ENCODE peak calls at places on chromosomes 16 and 17, in eight cellular contexts. One of them, this sample, is unnamed.
A peak's percentile ranks its signal among the peaks of the same experiment; 100 is the strongest.

GRCh38 chr17:49592263-49592662 is 16.6 kb downstream of the NXPH3 start:
- DNase-seq in RPMI7951: no peak
- DNase-seq in NCI-H1417: no peak
- DNase-seq in left cardiac atrium: no peak
- DNase-seq in Calu3: no peak
- DNase-seq in endothelial cell: no peak
- DNase-seq in midbrain: no peak
- DNase-seq in cardiac muscle cell: peak; percentile 41
- DNase-seq in this sample: no peak

GRCh38 chr16:3774156-3774767 is 56.9 kb upstream of the TRAP1 start:
- DNase-seq in RPMI7951: no peak
- DNase-seq in NCI-H1417: no peak
- DNase-seq in left cardiac atrium: peak; percentile 72
- DNase-seq in Calu3: no peak
- DNase-seq in endothelial cell: no peak
- DNase-seq in midbrain: no peak
- DNase-seq in cardiac muscle cell: no peak
- DNase-seq in this sample: no peak

GRCh38 chr17:59558953-59559352 is 6.5 kb upstream of the DHX40 start:
- DNase-seq in RPMI7951: no peak
- DNase-seq in NCI-H1417: peak; percentile 5
- DNase-seq in left cardiac atrium: no peak
- DNase-seq in Calu3: no peak
- DNase-seq in endothelial cell: no peak
- DNase-seq in midbrain: no peak
- DNase-seq in cardiac muscle cell: peak; percentile 3
- DNase-seq in this sample: peak; percentile 6

GRCh38 chr16:88773812-88774291 is 11.2 kb downstream of the PIEZO1 start:
- DNase-seq in RPMI7951: peak; percentile 70
- DNase-seq in NCI-H1417: peak; percentile 10
- DNase-seq in left cardiac atrium: peak; percentile 89
- DNase-seq in Calu3: peak; percentile 54
- DNase-seq in endothelial cell: no peak
- DNase-seq in midbrain: no peak
- DNase-seq in cardiac muscle cell: peak; percentile 81
- DNase-seq in this sample: peak; percentile 16

GRCh38 chr17:50209472-50210248 is 8.2 kb upstream of the COL1A1 start:
- DNase-seq in RPMI7951: peak; percentile 98
- DNase-seq in NCI-H1417: no peak
- DNase-seq in left cardiac atrium: peak; percentile 91
- DNase-seq in Calu3: no peak
- DNase-seq in endothelial cell: peak; percentile 47
- DNase-seq in midbrain: no peak
- DNase-seq in cardiac muscle cell: peak; percentile 84
- DNase-seq in this sample: no peak

GRCh38 chr16:57245472-57246113 is 534 bp downstream of the ARL2BP start:
- DNase-seq in RPMI7951: peak; percentile 6
- DNase-seq in NCI-H1417: peak; percentile 79
- DNase-seq in left cardiac atrium: no peak
- DNase-seq in Calu3: no peak
- DNase-seq in endothelial cell: peak; percentile 18
- DNase-seq in midbrain: no peak
- DNase-seq in cardiac muscle cell: peak; percentile 28
- DNase-seq in this sample: peak; percentile 76

GRCh38 chr17:63837962-63838585 is 4.4 kb downstream of the SMARCD2 start:
- DNase-seq in RPMI7951: no peak
- DNase-seq in NCI-H1417: no peak
- DNase-seq in left cardiac atrium: no peak
- DNase-seq in Calu3: no peak
- DNase-seq in endothelial cell: no peak
- DNase-seq in midbrain: no peak
- DNase-seq in cardiac muscle cell: no peak
- DNase-seq in this sample: no peak

GRCh38 chr16:4367393-4367856 is 4.2 kb upstream of the VASN start:
- DNase-seq in RPMI7951: no peak
- DNase-seq in NCI-H1417: no peak
- DNase-seq in left cardiac atrium: no peak
- DNase-seq in Calu3: no peak
- DNase-seq in endothelial cell: no peak
- DNase-seq in midbrain: no peak
- DNase-seq in cardiac muscle cell: no peak
- DNase-seq in this sample: no peak

GRCh38 chr17:67831268-67831667 is 6.0 kb downstream of the BPTF start:
- DNase-seq in RPMI7951: no peak
- DNase-seq in NCI-H1417: no peak
- DNase-seq in left cardiac atrium: no peak
- DNase-seq in Calu3: no peak
- DNase-seq in endothelial cell: no peak
- DNase-seq in midbrain: no peak
- DNase-seq in cardiac muscle cell: no peak
- DNase-seq in this sample: no peak

GRCh38 chr17:18961634-18962493 is 9.9 kb downstream of the SLC5A10 start:
- DNase-seq in RPMI7951: peak; percentile 67
- DNase-seq in NCI-H1417: no peak
- DNase-seq in left cardiac atrium: no peak
- DNase-seq in Calu3: no peak
- DNase-seq in endothelial cell: no peak
- DNase-seq in midbrain: no peak
- DNase-seq in cardiac muscle cell: no peak
- DNase-seq in this sample: no peak

GRCh38 chr16:65218348-65218747 is 96.5 kb upstream of the CDH11 start:
- DNase-seq in RPMI7951: no peak
- DNase-seq in NCI-H1417: no peak
- DNase-seq in left cardiac atrium: no peak
- DNase-seq in Calu3: no peak
- DNase-seq in endothelial cell: no peak
- DNase-seq in midbrain: no peak
- DNase-seq in cardiac muscle cell: no peak
- DNase-seq in this sample: no peak

GRCh38 chr16:50884066-50884860 is 142.4 kb downstream of the CYLD start:
- DNase-seq in RPMI7951: no peak
- DNase-seq in NCI-H1417: no peak
- DNase-seq in left cardiac atrium: no peak
- DNase-seq in Calu3: peak; percentile 65
- DNase-seq in endothelial cell: peak; percentile 63
- DNase-seq in midbrain: no peak
- DNase-seq in cardiac muscle cell: no peak
- DNase-seq in this sample: peak; percentile 32

GRCh38 chr17:27654654-27655524 is 23.9 kb downstream of the LGALS9 start:
- DNase-seq in RPMI7951: peak; percentile 56
- DNase-seq in NCI-H1417: peak; percentile 80
- DNase-seq in left cardiac atrium: peak; percentile 67
- DNase-seq in Calu3: peak; percentile 83
- DNase-seq in endothelial cell: peak; percentile 87
- DNase-seq in midbrain: peak; percentile 62
- DNase-seq in cardiac muscle cell: peak; percentile 78
- DNase-seq in this sample: peak; percentile 98

GRCh38 chr17:50051606-50052005 is 4.3 kb upstream of the ITGA3 start:
- DNase-seq in RPMI7951: peak; percentile 69
- DNase-seq in NCI-H1417: no peak
- DNase-seq in left cardiac atrium: no peak
- DNase-seq in Calu3: no peak
- DNase-seq in endothelial cell: no peak
- DNase-seq in midbrain: no peak
- DNase-seq in cardiac muscle cell: no peak
- DNase-seq in this sample: no peak

GRCh38 chr17:66337268-66337667 is 34.9 kb downstream of the PRKCA start:
- DNase-seq in RPMI7951: no peak
- DNase-seq in NCI-H1417: no peak
- DNase-seq in left cardiac atrium: no peak
- DNase-seq in Calu3: no peak
- DNase-seq in endothelial cell: no peak
- DNase-seq in midbrain: no peak
- DNase-seq in cardiac muscle cell: no peak
- DNase-seq in this sample: no peak

GRCh38 chr16:48075398-48075797 is 80.4 kb downstream of the ABCC12 start:
- DNase-seq in RPMI7951: peak; percentile 73
- DNase-seq in NCI-H1417: no peak
- DNase-seq in left cardiac atrium: no peak
- DNase-seq in Calu3: no peak
- DNase-seq in endothelial cell: no peak
- DNase-seq in midbrain: no peak
- DNase-seq in cardiac muscle cell: no peak
- DNase-seq in this sample: no peak

GRCh38 chr17:34672176-34672785 is 92.9 kb downstream of the TMEM132E start:
- DNase-seq in RPMI7951: no peak
- DNase-seq in NCI-H1417: no peak
- DNase-seq in left cardiac atrium: no peak
- DNase-seq in Calu3: no peak
- DNase-seq in endothelial cell: no peak
- DNase-seq in midbrain: no peak
- DNase-seq in cardiac muscle cell: no peak
- DNase-seq in this sample: no peak

GRCh38 chr17:21287703-21288449 is 3.4 kb downstream of the MAP2K3 start:
- DNase-seq in RPMI7951: peak; percentile 97
- DNase-seq in NCI-H1417: peak; percentile 11
- DNase-seq in left cardiac atrium: peak; percentile 98
- DNase-seq in Calu3: peak; percentile 95
- DNase-seq in endothelial cell: no peak
- DNase-seq in midbrain: peak; percentile 84
- DNase-seq in cardiac muscle cell: no peak
- DNase-seq in this sample: peak; percentile 97

GRCh38 chr16:31458073-31458834 is 1.0 kb upstream of the ARMC5 start:
- DNase-seq in RPMI7951: peak; percentile 78
- DNase-seq in NCI-H1417: peak; percentile 67
- DNase-seq in left cardiac atrium: peak; percentile 75
- DNase-seq in Calu3: peak; percentile 77
- DNase-seq in endothelial cell: peak; percentile 35
- DNase-seq in midbrain: no peak
- DNase-seq in cardiac muscle cell: peak; percentile 50
- DNase-seq in this sample: peak; percentile 71

GRCh38 chr17:78903101-78903779 is at the start of gene CEP295NL:
- DNase-seq in RPMI7951: no peak
- DNase-seq in NCI-H1417: peak; percentile 84
- DNase-seq in left cardiac atrium: no peak
- DNase-seq in Calu3: peak; percentile 29
- DNase-seq in endothelial cell: no peak
- DNase-seq in midbrain: no peak
- DNase-seq in cardiac muscle cell: peak; percentile 48
- DNase-seq in this sample: peak; percentile 79

GRCh38 chr17:64081802-64082799 is 47.8 kb downstream of the ERN1 start:
- DNase-seq in RPMI7951: peak; percentile 49
- DNase-seq in NCI-H1417: peak; percentile 87
- DNase-seq in left cardiac atrium: no peak
- DNase-seq in Calu3: peak; percentile 33
- DNase-seq in endothelial cell: peak; percentile 11
- DNase-seq in midbrain: no peak
- DNase-seq in cardiac muscle cell: no peak
- DNase-seq in this sample: peak; percentile 93

GRCh38 chr17:50708050-50709000 is 611 bp upstream of the ANKRD40 start:
- DNase-seq in RPMI7951: peak; percentile 48
- DNase-seq in NCI-H1417: peak; percentile 72
- DNase-seq in left cardiac atrium: no peak
- DNase-seq in Calu3: no peak
- DNase-seq in endothelial cell: no peak
- DNase-seq in midbrain: peak; percentile 58
- DNase-seq in cardiac muscle cell: no peak
- DNase-seq in this sample: peak; percentile 73

GRCh38 chr17:80953471-80954315 is 37.9 kb upstream of the CHMP6 start:
- DNase-seq in RPMI7951: no peak
- DNase-seq in NCI-H1417: no peak
- DNase-seq in left cardiac atrium: peak; percentile 9
- DNase-seq in Calu3: no peak
- DNase-seq in endothelial cell: no peak
- DNase-seq in midbrain: no peak
- DNase-seq in cardiac muscle cell: no peak
- DNase-seq in this sample: no peak

GRCh38 chr17:47622179-47622549 is 27.6 kb upstream of the KPNB1 start:
- DNase-seq in RPMI7951: no peak
- DNase-seq in NCI-H1417: no peak
- DNase-seq in left cardiac atrium: no peak
- DNase-seq in Calu3: no peak
- DNase-seq in endothelial cell: no peak
- DNase-seq in midbrain: no peak
- DNase-seq in cardiac muscle cell: no peak
- DNase-seq in this sample: no peak

GRCh38 chr16:23967018-23967417 is 131.2 kb downstream of the PRKCB start:
- DNase-seq in RPMI7951: no peak
- DNase-seq in NCI-H1417: no peak
- DNase-seq in left cardiac atrium: no peak
- DNase-seq in Calu3: no peak
- DNase-seq in endothelial cell: no peak
- DNase-seq in midbrain: no peak
- DNase-seq in cardiac muscle cell: no peak
- DNase-seq in this sample: no peak

GRCh38 chr17:55420776-55421178 is 858 bp downstream of the MMD start:
- DNase-seq in RPMI7951: no peak
- DNase-seq in NCI-H1417: peak; percentile 50
- DNase-seq in left cardiac atrium: peak; percentile 67
- DNase-seq in Calu3: peak; percentile 25
- DNase-seq in endothelial cell: peak; percentile 50
- DNase-seq in midbrain: no peak
- DNase-seq in cardiac muscle cell: peak; percentile 62
- DNase-seq in this sample: peak; percentile 47

GRCh38 chr17:13346081-13346533 is 255.6 kb downstream of the HS3ST3A1 start:
- DNase-seq in RPMI7951: peak; percentile 97
- DNase-seq in NCI-H1417: no peak
- DNase-seq in left cardiac atrium: no peak
- DNase-seq in Calu3: no peak
- DNase-seq in endothelial cell: no peak
- DNase-seq in midbrain: no peak
- DNase-seq in cardiac muscle cell: no peak
- DNase-seq in this sample: no peak

GRCh38 chr17:56593073-56593740 is at the start of gene NOG:
- DNase-seq in RPMI7951: peak; percentile 29
- DNase-seq in NCI-H1417: peak; percentile 68
- DNase-seq in left cardiac atrium: peak; percentile 55
- DNase-seq in Calu3: peak; percentile 42
- DNase-seq in endothelial cell: peak; percentile 47
- DNase-seq in midbrain: peak; percentile 83
- DNase-seq in cardiac muscle cell: peak; percentile 81
- DNase-seq in this sample: peak; percentile 75

GRCh38 chr17:56159764-56160394 is 6.6 kb downstream of the ANKFN1 start:
- DNase-seq in RPMI7951: no peak
- DNase-seq in NCI-H1417: no peak
- DNase-seq in left cardiac atrium: no peak
- DNase-seq in Calu3: no peak
- DNase-seq in endothelial cell: no peak
- DNase-seq in midbrain: no peak
- DNase-seq in cardiac muscle cell: peak; percentile 11
- DNase-seq in this sample: no peak

GRCh38 chr17:37392024-37392590 is 14.5 kb downstream of the ACACA start:
- DNase-seq in RPMI7951: peak; percentile 50
- DNase-seq in NCI-H1417: no peak
- DNase-seq in left cardiac atrium: no peak
- DNase-seq in Calu3: no peak
- DNase-seq in endothelial cell: no peak
- DNase-seq in midbrain: no peak
- DNase-seq in cardiac muscle cell: peak; percentile 55
- DNase-seq in this sample: no peak

GRCh38 chr16:49608801-49609200 is 235.2 kb downstream of the C16orf78 start:
- DNase-seq in RPMI7951: peak; percentile 25
- DNase-seq in NCI-H1417: peak; percentile 13
- DNase-seq in left cardiac atrium: no peak
- DNase-seq in Calu3: no peak
- DNase-seq in endothelial cell: no peak
- DNase-seq in midbrain: peak; percentile 24
- DNase-seq in cardiac muscle cell: peak; percentile 75
- DNase-seq in this sample: no peak

GRCh38 chr17:47693667-47694017 is 319 bp upstream of the TBKBP1 start:
- DNase-seq in RPMI7951: no peak
- DNase-seq in NCI-H1417: peak; percentile 74
- DNase-seq in left cardiac atrium: no peak
- DNase-seq in Calu3: no peak
- DNase-seq in endothelial cell: peak; percentile 62
- DNase-seq in midbrain: no peak
- DNase-seq in cardiac muscle cell: peak; percentile 89
- DNase-seq in this sample: no peak

GRCh38 chr16:55222436-55222835 is 101.6 kb upstream of the IRX6 start:
- DNase-seq in RPMI7951: no peak
- DNase-seq in NCI-H1417: peak; percentile 43
- DNase-seq in left cardiac atrium: no peak
- DNase-seq in Calu3: no peak
- DNase-seq in endothelial cell: no peak
- DNase-seq in midbrain: no peak
- DNase-seq in cardiac muscle cell: no peak
- DNase-seq in this sample: no peak

GRCh38 chr17:44121997-44122824 is 1.2 kb downstream of the HDAC5 start:
- DNase-seq in RPMI7951: no peak
- DNase-seq in NCI-H1417: no peak
- DNase-seq in left cardiac atrium: no peak
- DNase-seq in Calu3: no peak
- DNase-seq in endothelial cell: no peak
- DNase-seq in midbrain: no peak
- DNase-seq in cardiac muscle cell: no peak
- DNase-seq in this sample: no peak